ENCODE peak calls at places on chromosomes 1 and 21, in five cellular contexts. Y is A549, N is lower leg skin, K is uterus, Q is ovary. C is an unnamed sample.

GRCh38 chr1:54763814-54764131 is 550 bp downstream of the PARS2 start:
- DNase-seq in Y (peak), N (no peak), Q (no peak), K (no peak), C (no peak)

GRCh38 chr21:44572959-44573583 is 458 bp upstream of the KRTAP10-4 start:
- DNase-seq in Y (no peak), K (no peak), Q (no peak), N (peak), C (peak)

GRCh38 chr1:214864896-214865688 is 217.4 kb upstream of the KCNK2 start:
- DNase-seq in N (no peak), K (no peak), Y (no peak), Q (no peak), C (no peak)

GRCh38 chr1:162023547-162024501 is at the start of gene OLFML2B:
- DNase-seq in Q (no peak), N (peak), K (peak), Y (peak), C (peak)

GRCh38 chr1:192477630-192478029 is 97.9 kb upstream of the RGS1 start:
- DNase-seq in N (no peak), K (no peak), Y (peak), Q (no peak), C (no peak)

GRCh38 chr1:975896-976683 is 5.8 kb downstream of the PERM1 start:
- DNase-seq in K (no peak), N (peak), Q (no peak), Y (peak), C (peak)

GRCh38 chr1:201450721-201451291 is 18.2 kb downstream of the PHLDA3 start:
- DNase-seq in Y (no peak), K (peak), N (no peak), Q (peak), C (peak)

GRCh38 chr1:2049517-2050481 is at the start of gene PRKCZ:
- DNase-seq in N (peak), Q (peak), Y (peak), K (peak), C (no peak)

GRCh38 chr1:167454929-167455785 is 63.2 kb downstream of the CD247 start:
- DNase-seq in N (peak), K (peak), Q (peak), Y (peak), C (peak)

GRCh38 chr1:170267317-170267716 is 121.6 kb downstream of the NTMT2 start:
- DNase-seq in Y (no peak), N (no peak), Q (no peak), K (no peak), C (no peak)

GRCh38 chr1:162371611-162372010 is 5.0 kb downstream of the SPATA46 start:
- DNase-seq in K (no peak), Y (no peak), N (peak), Q (no peak), C (peak)

GRCh38 chr1:237891979-237892378 is 1.3 kb upstream of the ZP4 start:
- DNase-seq in N (no peak), Q (no peak), Y (no peak), K (no peak), C (no peak)

GRCh38 chr1:233597489-233597901 is 16.4 kb upstream of the KCNK1 start:
- DNase-seq in Y (no peak), K (no peak), Q (no peak), N (no peak), C (no peak)

GRCh38 chr1:204520834-204521709 is 4.9 kb downstream of the MDM4 start:
- DNase-seq in N (no peak), Y (no peak), Q (no peak), K (no peak), C (peak)

GRCh38 chr1:204514841-204515240 is 1.4 kb upstream of the MDM4 start:
- DNase-seq in Y (no peak), K (no peak), N (no peak), Q (no peak), C (no peak)

GRCh38 chr1:204511366-204511765 is 4.8 kb upstream of the MDM4 start:
- DNase-seq in Q (no peak), K (no peak), Y (no peak), N (no peak), C (no peak)

GRCh38 chr1:204513117-204513716 is 3.0 kb upstream of the MDM4 start:
- DNase-seq in Q (no peak), N (no peak), Y (no peak), K (no peak), C (no peak)

GRCh38 chr1:204516180-204516879 is at the start of gene MDM4:
- DNase-seq in Q (peak), N (peak), K (peak), Y (peak), C (peak)
- TF ChIP-seq POLR2A in Q (peak), N (peak), K (peak), Y (peak), C (peak)

GRCh38 chr1:229249854-229250644 is 20.9 kb upstream of the RAB4A start:
- DNase-seq in Q (no peak), N (no peak), Y (no peak), K (no peak), C (no peak)
- TF ChIP-seq POLR2A in Q (no peak), N (no peak), Y (no peak), K (no peak), C (no peak)

GRCh38 chr1:207813513-207813881 is 61.6 kb downstream of the CD46 start:
- DNase-seq in K (no peak), Q (no peak), N (no peak), Y (no peak), C (no peak)

GRCh38 chr1:207813946-207814345 is 62.1 kb downstream of the CD46 start:
- DNase-seq in N (no peak), Q (no peak), Y (no peak), K (no peak), C (no peak)

GRCh38 chr1:207814469-207814868 is 62.6 kb downstream of the CD46 start:
- DNase-seq in Y (no peak), N (no peak), K (no peak), Q (no peak), C (no peak)

GRCh38 chr1:207811920-207812720 is 60.3 kb downstream of the CD46 start:
- DNase-seq in N (no peak), Y (peak), K (no peak), Q (peak), C (no peak)

DNA sequence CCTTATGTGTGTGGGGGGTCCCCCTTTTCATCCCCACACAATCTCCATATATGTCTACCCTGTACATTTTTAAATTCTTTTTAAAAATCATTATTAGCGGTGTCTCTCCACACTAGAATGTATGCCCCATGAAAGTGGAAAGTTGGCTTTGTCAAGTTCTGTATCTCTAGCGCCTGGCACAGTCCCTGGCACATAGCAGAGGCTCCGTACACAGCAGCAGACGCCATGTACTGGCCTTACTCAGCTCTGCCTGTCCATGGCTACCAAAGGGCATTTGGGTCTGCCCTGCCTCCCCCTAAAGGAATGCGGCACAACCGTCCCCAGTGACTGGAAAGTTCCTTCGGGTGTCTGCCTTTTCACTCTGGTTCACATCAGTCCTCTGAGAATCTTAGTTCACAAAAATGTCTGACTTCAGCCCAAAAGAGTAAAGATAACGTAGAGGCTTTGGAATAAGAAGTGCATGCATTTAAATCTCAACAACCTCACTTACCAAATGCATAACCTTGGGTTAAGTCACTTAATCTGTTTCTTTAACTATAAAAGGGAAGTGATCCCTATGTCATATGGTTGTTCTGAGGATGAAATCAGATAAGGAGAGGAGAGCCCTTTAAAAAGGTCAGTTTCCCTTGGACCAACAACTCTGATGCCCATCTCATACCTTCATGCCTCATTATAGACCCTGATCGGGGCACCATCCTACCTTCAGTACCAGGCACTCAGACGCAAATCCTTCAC is 61.1 kb downstream of the CD46 start:
- DNase-seq in K (no peak), N (no peak), Y (no peak), Q (no peak), C (no peak)
- TF ChIP-seq POLR2A in K (no peak), N (no peak), Y (no peak), Q (no peak), C (no peak)

GRCh38 chr1:155978325-155978972 is at the start of gene ARHGEF2:
- DNase-seq in N (peak), K (peak), Q (peak), Y (peak), C (peak)

GRCh38 chr1:155978973-155979429 is 654 bp upstream of the ARHGEF2 start:
- DNase-seq in N (no peak), Q (no peak), Y (no peak), K (peak), C (no peak)

GRCh38 chr1:155977607-155978324 is 581 bp downstream of the ARHGEF2 start:
- DNase-seq in N (peak), Y (no peak), K (peak), Q (peak), C (no peak)

GRCh38 chr1:155981266-155982088 is 3.1 kb upstream of the ARHGEF2 start:
- DNase-seq in Y (no peak), N (peak), Q (no peak), K (peak), C (peak)

GRCh38 chr1:155979525-155980343 is 1.4 kb upstream of the ARHGEF2 start:
- DNase-seq in K (peak), N (no peak), Y (no peak), Q (no peak), C (no peak)
- TF ChIP-seq POLR2A in K (no peak), N (no peak), Y (no peak), Q (no peak), C (no peak)

C was measured in H54.